ENCODE peak calls at places on chromosomes 5 and 9, in six cellular contexts. L, V, I, J, Y and W are unnamed samples.

GRCh38 chr9:91864372-91864771 is 85.7 kb downstream of the ROR2 start:
- DNase-seq in I (no peak), V (no peak), Y (no peak), J (no peak), L (no peak), W (no peak)

GRCh38 chr5:168578006-168578405 is 1.2 kb downstream of the PANK3 start:
- DNase-seq in Y (no peak), J (no peak), I (no peak), V (no peak), L (no peak), W (no peak)

GRCh38 chr5:169097374-169097831 is 203.5 kb downstream of the SLIT3 start:
- DNase-seq in L (no peak), J (no peak), V (no peak), I (no peak), Y (no peak), W (no peak)

GRCh38 chr5:56684159-56684558 is 131.2 kb upstream of the MAP3K1 start:
- DNase-seq in I (no peak), J (no peak), V (no peak), L (no peak), Y (no peak), W (no peak)

GRCh38 chr9:34653610-34654072 is 1.7 kb downstream of the IL11RA start:
- DNase-seq in Y (no peak), I (no peak), L (no peak), V (no peak), J (no peak), W (no peak)

GRCh38 chr5:106454651-106455415 is 1215.9 kb downstream of the EFNA5 start:
- DNase-seq in Y (no peak), J (no peak), V (no peak), L (no peak), I (no peak), W (no peak)

GRCh38 chr9:123453058-123453667 is 97.2 kb downstream of the CRB2 start:
- DNase-seq in V (no peak), I (no peak), L (no peak), J (no peak), Y (no peak), W (no peak)

GRCh38 chr9:37422289-37423104 is at the start of gene GRHPR:
- DNase-seq in I (peak), L (peak), V (peak), Y (peak), J (peak), W (peak)

GRCh38 chr5:7010578-7010977 is 297.3 kb downstream of the TENT4A start:
- DNase-seq in L (no peak), Y (no peak), I (no peak), V (no peak), J (no peak), W (peak)